ENCODE peak calls at places on chromosome 9, in ten cellular contexts. J is HAP-1; S is brain microvascular endothelial cell; O is body of pancreas; P is activated CD4-positive, CD25-positive, alpha-beta regulatory T cell; B is EH; Z is kidney; Q is B cell; I is dorsolateral prefrontal cortex; D is HCT116. N is an unnamed sample.

GRCh38 chr9:137739371-137739915 is 120.6 kb downstream of the EHMT1 start:
- DNase-seq in O (no peak), J (no peak), B (no peak), S (no peak), Z (peak; percentile 26), I (no peak), P (no peak), Q (no peak), D (no peak), N (no peak)

GRCh38 chr9:88106492-88106891 is 31.8 kb downstream of the SPATA31C2 start:
- DNase-seq in Z (no peak), B (peak; percentile 48), I (no peak), J (no peak), P (no peak), S (no peak), O (peak; percentile 57), D (peak; percentile 54), Q (no peak), N (peak; percentile 26)

GRCh38 chr9:18014556-18014955 is 435.7 kb downstream of the SH3GL2 start:
- DNase-seq in S (no peak), P (no peak), Z (no peak), Q (no peak), B (no peak), D (no peak), J (no peak), O (no peak), I (no peak), N (no peak)

GRCh38 chr9:95457769-95458168 is 59.0 kb downstream of the PTCH1 start:
- DNase-seq in I (no peak), P (no peak), Q (no peak), D (no peak), B (no peak), O (no peak), S (peak; percentile 9), J (peak; percentile 61), Z (no peak), N (no peak)

GRCh38 chr9:2872307-2872940 is 28.5 kb upstream of the PUM3 start:
- DNase-seq in O (peak; percentile 7), S (peak; percentile 22), Z (no peak), D (peak; percentile 23), I (no peak), B (peak; percentile 40), Q (no peak), P (no peak), J (peak; percentile 14), N (no peak)

GRCh38 chr9:128034821-128035764 is 32.0 kb downstream of the NAIF1 start:
- DNase-seq in P (peak; percentile 26), J (peak; percentile 72), I (peak; percentile 64), S (peak; percentile 54), B (peak; percentile 85), Z (peak; percentile 91), D (peak; percentile 85), Q (peak; percentile 75), O (peak; percentile 79), N (peak; percentile 76)

GRCh38 chr9:88533951-88534455 is 975 bp upstream of the NXNL2 start:
- DNase-seq in S (no peak), Z (peak; percentile 83), D (no peak), P (no peak), B (peak; percentile 84), O (peak; percentile 34), Q (no peak), I (no peak), J (peak; percentile 60), N (no peak)

GRCh38 chr9:133148351-133149129 is 15.2 kb downstream of the GBGT1 start:
- DNase-seq in S (no peak), O (peak; percentile 61), Q (peak; percentile 64), D (no peak), B (peak; percentile 51), I (no peak), Z (peak; percentile 91), P (peak; percentile 44), J (peak; percentile 61), N (peak; percentile 71)

GRCh38 chr9:125911861-125912260 is 164.7 kb downstream of the PBX3 start:
- DNase-seq in I (no peak), D (no peak), P (no peak), O (no peak), B (peak; percentile 16), Z (no peak), Q (no peak), J (peak; percentile 59), S (peak; percentile 16), N (no peak)

GRCh38 chr9:734831-735511 is 106.5 kb upstream of the DMRT1 start:
- DNase-seq in J (no peak), I (peak; percentile 75), Q (no peak), O (no peak), B (peak; percentile 98), P (no peak), Z (no peak), D (no peak), S (peak; percentile 96), N (no peak)

GRCh38 chr9:72471096-72471495 is 50.3 kb upstream of the TMC1 start:
- DNase-seq in Q (no peak), O (no peak), D (no peak), P (no peak), I (no peak), Z (no peak), J (no peak), S (no peak), B (peak; percentile 47), N (no peak)

GRCh38 chr9:2857564-2858198 is 13.8 kb upstream of the PUM3 start:
- DNase-seq in J (peak; percentile 83), B (peak; percentile 79), S (peak; percentile 65), Q (peak; percentile 68), O (peak; percentile 79), D (peak; percentile 56), Z (no peak), P (peak; percentile 30), I (peak; percentile 83), N (peak; percentile 84)

GRCh38 chr9:38316166-38316765 is 76.2 kb upstream of the ALDH1B1 start:
- DNase-seq in Q (no peak), O (peak; percentile 94), D (no peak), S (no peak), Z (no peak), I (no peak), J (no peak), P (no peak), B (no peak), N (no peak)

N was measured in activated CD8-positive, alpha-beta T cell treated with anti-CD3 and anti-CD28 coated beads for 36 hours.